ENCODE peak calls at places on chromosomes 12 and 14, in six cellular contexts. U is neural crest cell, D is GM06990, R is uterus, L is HCT116, W is lower lobe of right lung. M is an unnamed sample.

GRCh38 chr12:50240792-50241114 is 42.6 kb downstream of the LIMA1 start:
- DNase-seq in U (no peak), D (no peak), R (no peak), L (no peak), W (no peak), M (no peak)

GRCh38 chr12:122793685-122794106 is 19.3 kb downstream of the CCDC62 start:
- DNase-seq in U (peak; percentile 10), D (peak; percentile 18), R (no peak), L (peak; percentile 52), W (peak; percentile 14), M (peak; percentile 66)

GRCh38 chr12:124388679-124389536 is 94.0 kb downstream of the RFLNA start:
- DNase-seq in U (peak; percentile 48), D (peak; percentile 53), R (peak; percentile 89), L (no peak), W (peak; percentile 89), M (peak; percentile 64)

GRCh38 chr12:77060136-77060882 is 5.1 kb downstream of the E2F7 start:
- DNase-seq in U (no peak), D (peak; percentile 45), R (no peak), L (no peak), W (no peak), M (peak; percentile 43)

GRCh38 chr12:85273411-85274075 is 6.5 kb upstream of the ALX1 start:
- DNase-seq in U (no peak), D (no peak), R (no peak), L (no peak), W (no peak), M (no peak)

GRCh38 chr12:82325540-82326336 is 32.4 kb downstream of the CCDC59 start:
- DNase-seq in U (no peak), D (no peak), R (no peak), L (no peak), W (no peak), M (no peak)

GRCh38 chr12:49944046-49944445 is 6.5 kb upstream of the AQP2 start:
- DNase-seq in U (no peak), D (no peak), R (no peak), L (no peak), W (no peak), M (no peak)

GRCh38 chr12:13008741-13009380 is 8.8 kb upstream of the HEBP1 start:
- DNase-seq in U (no peak), D (no peak), R (no peak), L (no peak), W (no peak), M (no peak)

GRCh38 chr14:34930591-34931069 is 52.2 kb upstream of the SRP54 start:
- DNase-seq in U (no peak), D (peak; percentile 37), R (no peak), L (no peak), W (no peak), M (no peak)

GRCh38 chr12:132444957-132445883 is 44.7 kb upstream of the FBRSL1 start:
- DNase-seq in U (no peak), D (peak; percentile 51), R (no peak), L (no peak), W (peak; percentile 71), M (peak; percentile 85)

GRCh38 chr12:104952816-104953215 is 5.3 kb downstream of the SLC41A2 start:
- DNase-seq in U (no peak), D (no peak), R (no peak), L (no peak), W (no peak), M (no peak)

GRCh38 chr14:63504628-63505027 is 38.5 kb downstream of the PPP2R5E start:
- DNase-seq in U (no peak), D (no peak), R (no peak), L (no peak), W (no peak), M (no peak)

GRCh38 chr14:89196561-89196960 is 220.5 kb downstream of the FOXN3 start:
- DNase-seq in U (no peak), D (no peak), R (no peak), L (no peak), W (no peak), M (no peak)

GRCh38 chr12:6827982-6828670 is at the start of gene P3H3:
- DNase-seq in U (peak; percentile 43), D (no peak), R (peak; percentile 64), L (no peak), W (no peak), M (no peak)

GRCh38 chr12:24845615-24846014 is 103.3 kb downstream of the BCAT1 start:
- DNase-seq in U (no peak), D (no peak), R (no peak), L (no peak), W (no peak), M (no peak)

GRCh38 chr12:38384816-38385491 is 68.4 kb downstream of the ALG10B start:
- DNase-seq in U (no peak), D (no peak), R (no peak), L (no peak), W (peak; percentile 47), M (no peak)

GRCh38 chr12:95216704-95217376 is 427 bp downstream of the FGD6 start:
- DNase-seq in U (no peak), D (no peak), R (no peak), L (no peak), W (no peak), M (no peak)

GRCh38 chr14:91277546-91278382 is 33.3 kb upstream of the GPR68 start:
- DNase-seq in U (no peak), D (no peak), R (no peak), L (no peak), W (peak; percentile 36), M (no peak)

GRCh38 chr14:99035268-99035667 is 236.7 kb downstream of the BCL11B start:
- DNase-seq in U (no peak), D (no peak), R (peak; percentile 30), L (no peak), W (peak; percentile 65), M (no peak)

GRCh38 chr12:67676624-67677023 is 28.1 kb downstream of the DYRK2 start:
- DNase-seq in U (no peak), D (no peak), R (no peak), L (no peak), W (no peak), M (no peak)

GRCh38 chr12:16607895-16608294 is 1.9 kb upstream of the LMO3 start:
- DNase-seq in U (no peak), D (no peak), R (peak; percentile 22), L (no peak), W (peak; percentile 52), M (no peak)

GRCh38 chr12:4168041-4168440 is 105.5 kb upstream of the CCND2 start:
- DNase-seq in U (no peak), D (no peak), R (no peak), L (no peak), W (no peak), M (no peak)
- TF ChIP-seq CTCF in U (no peak), D (no peak), R (no peak), L (no peak), W (no peak), M (peak; percentile 13)

DNA sequence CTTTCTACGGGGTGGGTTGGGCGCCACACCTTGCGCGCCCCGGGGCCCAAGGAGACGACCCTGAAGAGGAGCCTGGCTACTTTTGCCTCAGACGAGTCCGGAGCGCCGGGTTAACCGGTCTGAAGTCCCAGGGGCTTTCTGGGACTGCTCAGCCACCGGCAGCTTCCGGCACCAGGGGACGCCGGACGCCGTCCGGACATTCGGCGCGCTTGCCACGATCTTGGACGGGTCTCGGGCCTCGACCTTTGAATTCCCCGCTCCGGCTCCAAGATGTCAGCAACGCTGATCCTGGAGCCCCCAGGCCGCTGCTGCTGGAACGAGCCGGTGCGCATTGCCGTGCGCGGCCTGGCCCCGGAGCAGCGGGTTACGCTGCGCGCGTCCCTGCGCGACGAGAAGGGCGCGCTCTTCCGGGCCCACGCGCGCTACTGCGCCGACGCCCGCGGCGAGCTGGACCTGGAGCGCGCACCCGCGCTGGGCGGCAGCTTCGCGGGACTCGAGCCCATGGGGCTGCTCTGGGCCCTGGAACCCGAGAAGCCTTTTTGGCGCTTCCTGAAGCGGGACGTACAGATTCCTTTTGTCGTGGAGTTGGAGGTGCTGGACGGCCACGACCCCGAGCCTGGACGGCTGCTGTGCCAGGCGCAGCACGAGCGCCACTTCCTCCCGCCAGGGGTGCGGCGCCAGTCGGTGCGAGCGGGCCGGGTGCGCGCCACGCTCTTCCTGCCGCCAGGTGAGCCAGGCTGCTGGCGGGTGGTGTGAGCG is at the start of gene ACOT4:
- DNase-seq in U (peak; percentile 32), D (peak; percentile 66), R (no peak), L (no peak), W (peak; percentile 66), M (peak; percentile 83)
- TF ChIP-seq CTCF in U (peak; percentile 41), D (peak; percentile 10), R (peak; percentile 5), L (no peak), W (peak; percentile 13), M (no peak)

GRCh38 chr14:36408388-36408787 is 88.0 kb upstream of the MBIP start:
- DNase-seq in U (no peak), D (no peak), R (no peak), L (no peak), W (no peak), M (no peak)
- TF ChIP-seq CTCF in U (peak; percentile 28), D (no peak), R (no peak), L (peak; percentile 15), W (no peak), M (no peak)

GRCh38 chr14:68782091-68782981 is 10.5 kb downstream of the ZFP36L1 start:
- DNase-seq in U (no peak), D (no peak), R (peak; percentile 44), L (no peak), W (no peak), M (no peak)
- TF ChIP-seq CTCF in U (peak; percentile 37), D (no peak), R (peak; percentile 2), L (no peak), W (no peak), M (no peak)

GRCh38 chr14:103541944-103542544 is 13.0 kb downstream of the TRMT61A start:
- DNase-seq in U (no peak), D (peak; percentile 7), R (no peak), L (no peak), W (peak; percentile 53), M (no peak)
- TF ChIP-seq CTCF in U (no peak), D (no peak), R (no peak), L (no peak), W (peak; percentile 6), M (no peak)

DNA sequence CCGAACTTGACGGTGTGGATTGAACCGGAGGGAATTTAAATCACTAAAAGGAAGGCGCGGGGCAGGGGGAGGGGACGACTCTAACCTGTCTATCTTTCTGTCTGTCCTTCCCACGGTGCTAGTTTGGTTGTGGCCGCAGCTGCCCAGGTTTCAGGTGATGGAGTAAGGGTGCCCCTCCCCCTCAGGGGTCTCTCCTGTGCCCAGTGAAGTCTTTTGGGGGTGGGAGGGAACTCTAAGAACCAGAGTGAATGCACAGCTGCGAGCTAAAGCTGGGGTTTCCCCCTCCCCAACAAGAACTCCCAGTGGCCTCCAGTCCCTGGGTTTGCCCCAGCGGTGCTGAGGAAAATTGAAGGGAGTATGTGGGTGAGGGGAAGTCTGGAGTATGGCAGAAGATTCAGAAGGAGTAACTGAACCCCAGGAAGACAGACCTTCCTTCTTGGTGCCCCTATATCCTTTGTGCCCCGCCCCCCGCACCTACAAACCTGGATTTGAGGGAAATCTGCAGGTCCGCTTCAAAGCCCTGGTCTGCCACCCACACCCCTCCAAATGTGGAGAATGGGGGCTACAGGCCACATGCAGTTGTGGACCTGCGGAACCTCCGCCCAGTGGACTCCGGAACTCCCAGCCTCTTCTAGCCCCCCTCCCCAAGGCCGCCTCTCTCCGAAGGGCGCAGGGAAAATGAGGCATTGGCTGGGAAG is 3.6 kb upstream of the HOXC9 start:
- DNase-seq in U (no peak), D (no peak), R (no peak), L (no peak), W (no peak), M (peak; percentile 69)
- TF ChIP-seq CTCF in U (no peak), D (no peak), R (no peak), L (peak; percentile 30), W (no peak), M (no peak)

M was measured in GM13977.